ENCODE peak calls at places on chromosomes 3 and 15, in nine cellular contexts. W, K, U, J, D, I, C, G and A are unnamed samples.

GRCh38 chr15:101024111-101024695 is 105.0 kb downstream of the LRRK1 start:
- DNase-seq in W (no peak), K (peak; percentile 49), U (no peak), J (no peak), D (no peak), I (peak; percentile 84), C (no peak), G (no peak), A (no peak)

GRCh38 chr3:189167027-189167766 is 4.6 kb upstream of the TPRG1 start:
- DNase-seq in W (no peak), K (no peak), U (no peak), J (no peak), D (peak; percentile 11), I (no peak), C (peak; percentile 87), G (no peak), A (no peak)

GRCh38 chr3:160126046-160126445 is 99.2 kb upstream of the C3orf80 start:
- DNase-seq in W (no peak), K (no peak), U (no peak), J (no peak), D (no peak), I (no peak), C (no peak), G (no peak), A (no peak)

GRCh38 chr3:136938334-136938733 is 19.4 kb upstream of the IL20RB start:
- DNase-seq in W (no peak), K (no peak), U (no peak), J (no peak), D (no peak), I (peak; percentile 76), C (no peak), G (peak; percentile 49), A (no peak)

GRCh38 chr3:12796171-12797123 is at the start of gene CAND2:
- DNase-seq in W (peak; percentile 50), K (peak; percentile 80), U (no peak), J (peak; percentile 23), D (peak; percentile 45), I (peak; percentile 16), C (no peak), G (peak; percentile 12), A (peak; percentile 41)

GRCh38 chr3:140449591-140450256 is 228.1 kb upstream of the TRIM42 start:
- DNase-seq in W (peak; percentile 40), K (no peak), U (no peak), J (no peak), D (no peak), I (no peak), C (no peak), G (no peak), A (no peak)

GRCh38 chr3:119469378-119470189 is 821 bp downstream of the POGLUT1 start:
- DNase-seq in W (no peak), K (no peak), U (no peak), J (no peak), D (no peak), I (peak; percentile 38), C (no peak), G (peak; percentile 18), A (no peak)

GRCh38 chr15:89052474-89052873 is 35.8 kb upstream of the ABHD2 start:
- DNase-seq in W (no peak), K (no peak), U (no peak), J (no peak), D (no peak), I (peak; percentile 94), C (no peak), G (peak; percentile 86), A (no peak)

GRCh38 chr3:142888484-142889262 is at the start of gene PCOLCE2:
- DNase-seq in W (peak; percentile 11), K (peak; percentile 27), U (no peak), J (no peak), D (peak; percentile 26), I (no peak), C (no peak), G (peak; percentile 16), A (no peak)

GRCh38 chr3:110015231-110015963 is 678.1 kb upstream of the DPPA4 start:
- DNase-seq in W (no peak), K (no peak), U (no peak), J (no peak), D (no peak), I (no peak), C (no peak), G (no peak), A (no peak)

GRCh38 chr3:16257304-16257703 is 7.4 kb downstream of the DPH3 start:
- DNase-seq in W (no peak), K (no peak), U (no peak), J (no peak), D (no peak), I (no peak), C (no peak), G (no peak), A (no peak)

GRCh38 chr15:40746916-40747418 is 8.1 kb downstream of the RMDN3 start:
- DNase-seq in W (no peak), K (no peak), U (no peak), J (no peak), D (no peak), I (peak; percentile 54), C (no peak), G (no peak), A (no peak)

GRCh38 chr3:161028485-161029018 is 76.6 kb downstream of the B3GALNT1 start:
- DNase-seq in W (no peak), K (no peak), U (no peak), J (no peak), D (no peak), I (no peak), C (no peak), G (no peak), A (no peak)

GRCh38 chr3:43726511-43726910 is 35.8 kb downstream of the ABHD5 start:
- DNase-seq in W (no peak), K (no peak), U (no peak), J (no peak), D (no peak), I (peak; percentile 81), C (no peak), G (peak; percentile 80), A (no peak)

GRCh38 chr3:104831076-104831475 is 535.6 kb upstream of the ALCAM start:
- DNase-seq in W (no peak), K (no peak), U (no peak), J (no peak), D (no peak), I (peak; percentile 22), C (no peak), G (no peak), A (no peak)

GRCh38 chr15:48096355-48096786 is 24.4 kb upstream of the SLC24A5 start:
- DNase-seq in W (no peak), K (no peak), U (no peak), J (no peak), D (no peak), I (no peak), C (no peak), G (no peak), A (no peak)

GRCh38 chr3:96631050-96631449 is 183.3 kb upstream of the EPHA6 start:
- DNase-seq in W (no peak), K (no peak), U (no peak), J (no peak), D (no peak), I (no peak), C (no peak), G (no peak), A (no peak)

GRCh38 chr3:36906504-36907149 is 38.2 kb downstream of the TRANK1 start:
- DNase-seq in W (no peak), K (no peak), U (no peak), J (no peak), D (peak; percentile 19), I (peak; percentile 78), C (no peak), G (peak; percentile 53), A (no peak)

GRCh38 chr3:45610129-45610528 is 15.6 kb downstream of the LIMD1 start:
- DNase-seq in W (no peak), K (no peak), U (no peak), J (no peak), D (no peak), I (no peak), C (no peak), G (no peak), A (no peak)

GRCh38 chr15:75673426-75674247 is 25.9 kb downstream of the SNX33 start:
- DNase-seq in W (no peak), K (peak; percentile 92), U (no peak), J (no peak), D (no peak), I (peak; percentile 90), C (no peak), G (peak; percentile 66), A (no peak)

GRCh38 chr15:55649058-55649423 is 60.9 kb upstream of the PYGO1 start:
- DNase-seq in W (no peak), K (no peak), U (no peak), J (no peak), D (no peak), I (peak; percentile 54), C (no peak), G (peak; percentile 71), A (no peak)

GRCh38 chr3:193972816-193973215 is 163.1 kb upstream of the HES1 start:
- DNase-seq in W (no peak), K (no peak), U (no peak), J (no peak), D (no peak), I (no peak), C (no peak), G (no peak), A (no peak)

GRCh38 chr3:72995337-72995736 is 1.3 kb upstream of the PPP4R2 start:
- DNase-seq in W (peak; percentile 16), K (peak; percentile 20), U (no peak), J (no peak), D (no peak), I (no peak), C (no peak), G (no peak), A (no peak)

GRCh38 chr3:129888739-129889138 is 4.8 kb downstream of the TMCC1 start:
- DNase-seq in W (no peak), K (no peak), U (no peak), J (no peak), D (no peak), I (peak; percentile 93), C (peak; percentile 59), G (peak; percentile 97), A (no peak)

GRCh38 chr3:76585794-76586392 is 454.0 kb upstream of the ROBO2 start:
- DNase-seq in W (no peak), K (no peak), U (no peak), J (no peak), D (no peak), I (peak; percentile 34), C (peak; percentile 14), G (no peak), A (no peak)

GRCh38 chr3:138642226-138642926 is 33.8 kb downstream of the FAIM start:
- DNase-seq in W (no peak), K (no peak), U (no peak), J (no peak), D (no peak), I (no peak), C (no peak), G (no peak), A (no peak)